ENCODE peak calls at places on chromosome 18, in six cellular contexts. One of them, this sample, is unnamed.

GRCh38 chr18:43279015-43279758 is 1.9 kb upstream of the SYT4 start:
- DNase-seq in HCT116: no peak
- DNase-seq in GM23248: peak
- DNase-seq in neural progenitor cell: peak
- DNase-seq in PC-9: no peak
- DNase-seq in astrocyte: peak
- DNase-seq in this sample: peak

GRCh38 chr18:78526923-78527775 is 452.5 kb upstream of the SALL3 start:
- DNase-seq in HCT116: no peak
- DNase-seq in GM23248: no peak
- DNase-seq in neural progenitor cell: peak
- DNase-seq in PC-9: no peak
- DNase-seq in astrocyte: no peak
- DNase-seq in this sample: no peak

GRCh38 chr18:47215554-47216138 is 35.8 kb downstream of the SKOR2 start:
- DNase-seq in HCT116: peak
- DNase-seq in GM23248: peak
- DNase-seq in neural progenitor cell: peak
- DNase-seq in PC-9: no peak
- DNase-seq in astrocyte: peak
- DNase-seq in this sample: peak

GRCh38 chr18:79374408-79375171 is 21.1 kb upstream of the NFATC1 start:
- DNase-seq in HCT116: no peak
- DNase-seq in GM23248: no peak
- DNase-seq in neural progenitor cell: no peak
- DNase-seq in PC-9: no peak
- DNase-seq in astrocyte: no peak
- DNase-seq in this sample: no peak

GRCh38 chr18:78939105-78939504 is 40.5 kb upstream of the SALL3 start:
- DNase-seq in HCT116: no peak
- DNase-seq in GM23248: no peak
- DNase-seq in neural progenitor cell: no peak
- DNase-seq in PC-9: no peak
- DNase-seq in astrocyte: peak
- DNase-seq in this sample: no peak

GRCh38 chr18:24398515-24398914 is 891 bp upstream of the OSBPL1A start:
- DNase-seq in HCT116: peak
- DNase-seq in GM23248: peak
- DNase-seq in neural progenitor cell: peak
- DNase-seq in PC-9: peak
- DNase-seq in astrocyte: peak
- DNase-seq in this sample: no peak

GRCh38 chr18:76588591-76589303 is 93.7 kb upstream of the ZNF516 start:
- DNase-seq in HCT116: no peak
- DNase-seq in GM23248: peak
- DNase-seq in neural progenitor cell: peak
- DNase-seq in PC-9: no peak
- DNase-seq in astrocyte: peak
- DNase-seq in this sample: no peak

GRCh38 chr18:60147326-60147725 is 225.2 kb downstream of the MC4R start:
- DNase-seq in HCT116: no peak
- DNase-seq in GM23248: no peak
- DNase-seq in neural progenitor cell: no peak
- DNase-seq in PC-9: no peak
- DNase-seq in astrocyte: no peak
- DNase-seq in this sample: no peak

GRCh38 chr18:70334728-70335329 is 46.0 kb downstream of the SOCS6 start:
- DNase-seq in HCT116: no peak
- DNase-seq in GM23248: peak
- DNase-seq in neural progenitor cell: no peak
- DNase-seq in PC-9: no peak
- DNase-seq in astrocyte: no peak
- DNase-seq in this sample: no peak

GRCh38 chr18:59573962-59574361 is 123.3 kb downstream of the CCBE1 start:
- DNase-seq in HCT116: no peak
- DNase-seq in GM23248: no peak
- DNase-seq in neural progenitor cell: no peak
- DNase-seq in PC-9: no peak
- DNase-seq in astrocyte: no peak
- DNase-seq in this sample: no peak

GRCh38 chr18:76246579-76246978 is 248.5 kb downstream of the ZNF516 start:
- DNase-seq in HCT116: no peak
- DNase-seq in GM23248: no peak
- DNase-seq in neural progenitor cell: no peak
- DNase-seq in PC-9: no peak
- DNase-seq in astrocyte: peak
- DNase-seq in this sample: no peak

GRCh38 chr18:80033181-80034067 is 810 bp upstream of the RBFA start:
- DNase-seq in HCT116: no peak
- DNase-seq in GM23248: peak
- DNase-seq in neural progenitor cell: no peak
- DNase-seq in PC-9: no peak
- DNase-seq in astrocyte: peak
- DNase-seq in this sample: no peak

GRCh38 chr18:72869786-72870185 is 2.0 kb upstream of the NETO1 start:
- DNase-seq in HCT116: no peak
- DNase-seq in GM23248: no peak
- DNase-seq in neural progenitor cell: peak
- DNase-seq in PC-9: no peak
- DNase-seq in astrocyte: no peak
- DNase-seq in this sample: no peak

GRCh38 chr18:46632401-46633089 is 24.5 kb downstream of the LOXHD1 start:
- DNase-seq in HCT116: peak
- DNase-seq in GM23248: peak
- DNase-seq in neural progenitor cell: no peak
- DNase-seq in PC-9: no peak
- DNase-seq in astrocyte: peak
- DNase-seq in this sample: no peak

GRCh38 chr18:77009675-77010074 is 122.9 kb downstream of the MBP start:
- DNase-seq in HCT116: no peak
- DNase-seq in GM23248: no peak
- DNase-seq in neural progenitor cell: no peak
- DNase-seq in PC-9: no peak
- DNase-seq in astrocyte: no peak
- DNase-seq in this sample: no peak

GRCh38 chr18:49631146-49631866 is 69.4 kb downstream of the LIPG start:
- DNase-seq in HCT116: no peak
- DNase-seq in GM23248: no peak
- DNase-seq in neural progenitor cell: no peak
- DNase-seq in PC-9: no peak
- DNase-seq in astrocyte: no peak
- DNase-seq in this sample: no peak

GRCh38 chr18:50637961-50638622 is 78.2 kb downstream of the MAPK4 start:
- DNase-seq in HCT116: no peak
- DNase-seq in GM23248: no peak
- DNase-seq in neural progenitor cell: no peak
- DNase-seq in PC-9: no peak
- DNase-seq in astrocyte: no peak
- DNase-seq in this sample: no peak
- H3K27ac ChIP-seq in HCT116: no peak
- H3K27ac ChIP-seq in GM23248: no peak
- H3K27ac ChIP-seq in neural progenitor cell: no peak
- H3K27ac ChIP-seq in PC-9: no peak
- H3K27ac ChIP-seq in astrocyte: no peak
- H3K27ac ChIP-seq in this sample: no peak

GRCh38 chr18:8996771-8997432 is 105.6 kb upstream of the NDUFV2 start:
- DNase-seq in HCT116: no peak
- DNase-seq in GM23248: peak
- DNase-seq in neural progenitor cell: no peak
- DNase-seq in PC-9: no peak
- DNase-seq in astrocyte: no peak
- DNase-seq in this sample: no peak
- H2AFZ ChIP-seq in HCT116: peak
- H2AFZ ChIP-seq in GM23248: no peak
- H2AFZ ChIP-seq in neural progenitor cell: no peak
- H2AFZ ChIP-seq in PC-9: no peak
- H2AFZ ChIP-seq in astrocyte: no peak
- H2AFZ ChIP-seq in this sample: no peak

DNA sequence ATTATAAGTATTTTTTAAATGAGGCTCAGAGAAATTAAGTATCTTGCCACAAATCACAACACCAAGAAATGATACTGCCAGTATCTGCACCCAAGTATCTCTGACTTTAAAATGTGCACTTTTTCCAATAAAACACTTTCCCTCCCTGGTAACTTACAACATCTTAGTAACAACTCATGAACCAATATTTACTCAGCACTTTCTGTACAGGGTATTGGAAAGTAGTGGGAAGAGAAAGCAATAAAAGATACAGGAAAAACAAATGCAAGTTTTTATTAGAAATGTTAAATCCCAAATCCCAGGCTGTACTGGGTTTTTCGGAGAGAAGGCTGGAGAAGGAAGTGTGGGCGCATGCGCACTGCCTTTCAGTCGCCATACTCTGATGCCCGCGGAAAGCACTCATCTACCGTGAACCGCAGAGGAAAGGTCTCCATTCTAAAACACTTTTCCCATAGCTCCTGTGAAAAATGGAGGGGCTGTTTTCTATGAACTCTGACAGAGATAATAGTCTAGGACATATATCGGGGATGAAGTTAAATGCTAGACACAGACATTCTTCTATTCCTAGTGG is 52.1 kb downstream of the L3MBTL4 start:
- DNase-seq in HCT116: no peak
- DNase-seq in GM23248: no peak
- DNase-seq in neural progenitor cell: no peak
- DNase-seq in PC-9: no peak
- DNase-seq in astrocyte: no peak
- DNase-seq in this sample: no peak
- H3K27ac ChIP-seq in HCT116: no peak
- H3K27ac ChIP-seq in GM23248: no peak
- H3K27ac ChIP-seq in neural progenitor cell: no peak
- H3K27ac ChIP-seq in PC-9: no peak
- H3K27ac ChIP-seq in astrocyte: no peak
- H3K27ac ChIP-seq in this sample: no peak

GRCh38 chr18:54509793-54510192 is 81.3 kb upstream of the DYNAP start:
- DNase-seq in HCT116: no peak
- DNase-seq in GM23248: no peak
- DNase-seq in neural progenitor cell: no peak
- DNase-seq in PC-9: no peak
- DNase-seq in astrocyte: no peak
- DNase-seq in this sample: no peak

GRCh38 chr18:54517521-54517920 is 73.5 kb upstream of the DYNAP start:
- DNase-seq in HCT116: no peak
- DNase-seq in GM23248: no peak
- DNase-seq in neural progenitor cell: no peak
- DNase-seq in PC-9: no peak
- DNase-seq in astrocyte: no peak
- DNase-seq in this sample: no peak

GRCh38 chr18:54515149-54515548 is 75.9 kb upstream of the DYNAP start:
- DNase-seq in HCT116: no peak
- DNase-seq in GM23248: no peak
- DNase-seq in neural progenitor cell: no peak
- DNase-seq in PC-9: no peak
- DNase-seq in astrocyte: no peak
- DNase-seq in this sample: no peak
- H2AFZ ChIP-seq in HCT116: no peak
- H2AFZ ChIP-seq in GM23248: no peak
- H2AFZ ChIP-seq in neural progenitor cell: peak
- H2AFZ ChIP-seq in PC-9: no peak
- H2AFZ ChIP-seq in astrocyte: no peak
- H2AFZ ChIP-seq in this sample: no peak

GRCh38 chr18:3156325-3156640 is 63.5 kb downstream of the MYOM1 start:
- DNase-seq in HCT116: no peak
- DNase-seq in GM23248: no peak
- DNase-seq in neural progenitor cell: no peak
- DNase-seq in PC-9: no peak
- DNase-seq in astrocyte: no peak
- DNase-seq in this sample: no peak
- H3K27ac ChIP-seq in HCT116: no peak
- H3K27ac ChIP-seq in GM23248: no peak
- H3K27ac ChIP-seq in neural progenitor cell: no peak
- H3K27ac ChIP-seq in PC-9: no peak
- H3K27ac ChIP-seq in astrocyte: no peak
- H3K27ac ChIP-seq in this sample: no peak

DNA sequence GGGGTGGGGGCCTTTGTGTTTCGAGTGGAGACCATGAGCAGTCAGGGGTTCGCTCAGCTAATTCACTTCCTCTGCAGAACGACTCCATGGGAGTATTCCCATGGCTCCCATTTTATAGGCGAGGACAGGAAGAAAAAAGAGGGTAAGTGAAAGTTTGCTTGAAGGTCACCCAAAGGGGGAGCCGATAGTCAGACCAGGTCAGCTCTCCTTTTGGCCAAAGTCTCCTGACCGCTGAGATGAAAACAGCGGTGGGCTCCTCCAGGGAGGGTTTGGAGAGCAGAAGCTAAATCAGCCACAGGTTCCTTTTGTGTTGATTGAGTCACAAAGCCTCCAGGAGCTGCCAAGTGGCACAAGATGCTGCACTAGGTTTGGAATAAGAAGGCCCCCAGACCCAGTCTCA is 34.1 kb upstream of the CTAGE1 start:
- DNase-seq in HCT116: no peak
- DNase-seq in GM23248: peak
- DNase-seq in neural progenitor cell: peak
- DNase-seq in PC-9: no peak
- DNase-seq in astrocyte: no peak
- DNase-seq in this sample: peak
- H2AFZ ChIP-seq in HCT116: no peak
- H2AFZ ChIP-seq in GM23248: no peak
- H2AFZ ChIP-seq in neural progenitor cell: peak
- H2AFZ ChIP-seq in PC-9: no peak
- H2AFZ ChIP-seq in astrocyte: no peak
- H2AFZ ChIP-seq in this sample: no peak

GRCh38 chr18:48470484-48471180 is 61.4 kb upstream of the ZBTB7C start:
- DNase-seq in HCT116: no peak
- DNase-seq in GM23248: peak
- DNase-seq in neural progenitor cell: no peak
- DNase-seq in PC-9: no peak
- DNase-seq in astrocyte: no peak
- DNase-seq in this sample: no peak
- H3K27ac ChIP-seq in HCT116: no peak
- H3K27ac ChIP-seq in GM23248: peak
- H3K27ac ChIP-seq in neural progenitor cell: no peak
- H3K27ac ChIP-seq in PC-9: no peak
- H3K27ac ChIP-seq in astrocyte: no peak
- H3K27ac ChIP-seq in this sample: no peak

This sample was measured in OCI-LY7.